ENCODE peak calls at places on chromosomes 4 and X, in five cellular contexts. M, U, G, O and S are unnamed samples.

GRCh38 chr4:109441858-109442480 is 8.4 kb downstream of the SEC24B start:
- DNase-seq in M (no peak), U (no peak), G (peak; percentile 46), O (peak; percentile 3), S (no peak)

GRCh38 chrX:109841869-109842579 is 109.0 kb upstream of the ACSL4 start:
- DNase-seq in U (no peak), G (peak; percentile 29), M (no peak), O (no peak), S (no peak)

GRCh38 chr4:144715230-144715629 is 69.3 kb downstream of the HHIP start:
- DNase-seq in O (no peak), G (no peak), M (no peak), U (no peak), S (no peak)

GRCh38 chr4:183071222-183071621 is 27.8 kb upstream of the WWC2 start:
- DNase-seq in U (no peak), O (no peak), G (no peak), M (no peak), S (no peak)

GRCh38 chr4:184536881-184537248 is 62.5 kb upstream of the IRF2 start:
- DNase-seq in U (no peak), O (peak; percentile 2), M (no peak), G (no peak), S (no peak)

GRCh38 chrX:85052636-85053343 is 49.1 kb downstream of the APOOL start:
- DNase-seq in U (no peak), G (peak; percentile 68), O (peak; percentile 68), M (no peak), S (no peak)

GRCh38 chr4:5220028-5220427 is 168.7 kb downstream of the STK32B start:
- DNase-seq in O (peak; percentile 41), M (no peak), G (peak; percentile 22), U (peak; percentile 70), S (no peak)

GRCh38 chr4:79626102-79626501 is 218.1 kb upstream of the GK2 start:
- DNase-seq in U (no peak), G (no peak), M (no peak), O (no peak), S (no peak)

DNA sequence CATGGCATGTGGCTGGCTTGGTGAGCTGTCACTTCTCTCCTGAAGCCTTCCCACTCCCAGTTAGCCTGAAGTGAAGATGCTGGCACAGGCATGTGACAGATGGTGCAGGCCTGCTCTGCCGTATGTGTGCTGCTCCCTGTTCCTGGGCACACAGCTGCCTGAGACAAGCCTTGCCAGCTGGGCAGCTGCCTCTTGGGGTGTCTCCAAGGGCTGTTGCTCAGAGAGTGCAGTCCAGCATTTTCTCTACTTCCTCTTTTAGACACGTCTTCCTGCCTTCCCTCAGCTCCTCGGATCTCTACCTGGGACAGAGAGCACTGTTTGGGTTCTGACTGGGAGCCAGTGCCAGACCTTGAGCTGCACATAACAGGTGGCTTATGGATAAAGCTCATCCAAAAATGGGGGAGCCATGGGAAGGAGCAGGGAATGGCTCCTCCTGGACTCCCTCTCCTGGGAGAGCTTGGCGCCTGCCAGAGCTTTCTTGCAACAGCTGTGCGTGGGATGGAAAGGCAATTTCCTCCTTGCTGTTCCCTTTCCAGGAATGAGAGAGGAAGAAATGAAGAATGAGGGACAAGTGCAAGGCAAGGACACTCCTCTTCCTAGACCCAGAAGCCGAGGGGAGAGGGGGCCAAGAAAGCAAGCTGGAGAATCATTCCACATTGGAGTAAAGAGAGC is 132.9 kb downstream of the MSL3 start:
- DNase-seq in O (no peak), G (no peak), M (no peak), U (no peak), S (no peak)
- H3K4me3 ChIP-seq in O (no peak overlapping the region), G (no peak overlapping the region), M (no peak overlapping the region), U (no peak overlapping the region), S (no peak overlapping the region)

GRCh38 chr4:14719053-14719452 is 283.2 kb upstream of the CPEB2 start:
- DNase-seq in O (peak; percentile 78), M (no peak), U (no peak), G (peak; percentile 31), S (no peak)
- H3K4me1 ChIP-seq in O (peaks cover 18% of the 10 kb centered on the region), M (no peaks in the 10 kb centered on the region), U (no peaks in the 10 kb centered on the region), G (no peaks in the 10 kb centered on the region), S (no peaks in the 10 kb centered on the region)

GRCh38 chr4:152079543-152080293 is 318.9 kb upstream of the GATB start:
- DNase-seq in U (no peak), O (no peak), M (no peak), G (no peak), S (peak; percentile 64)
- H3K27ac ChIP-seq in U (no peak overlapping the region), O (no peak overlapping the region), M (no peak overlapping the region), G (no peak overlapping the region), S (peak overlapping the region; percentile 58)

DNA sequence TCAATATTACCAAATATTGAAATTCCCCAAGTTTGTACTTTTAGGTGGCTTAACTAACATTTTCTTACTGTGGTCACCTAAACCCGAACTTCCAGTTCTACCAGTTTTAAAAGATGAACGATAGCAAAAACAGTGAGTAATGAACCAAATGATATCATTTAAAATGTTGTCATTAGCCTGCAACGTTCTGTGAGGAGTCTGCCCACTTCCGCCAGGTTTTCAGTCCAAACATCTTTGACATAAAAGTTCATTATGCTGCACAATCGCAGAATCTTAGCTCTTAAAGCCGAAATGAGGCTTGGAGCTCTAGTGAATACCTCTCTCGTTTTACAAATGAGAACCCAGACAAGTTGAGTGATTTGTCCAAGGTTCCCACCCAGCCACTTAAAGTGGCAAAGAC is 762 bp downstream of the PIGA start:
- DNase-seq in M (peak; percentile 10), U (no peak), O (peak; percentile 75), G (peak; percentile 74), S (no peak)
- H3K4me3 ChIP-seq in M (peak overlapping the region; percentile 72), U (peak overlapping the region; percentile 59), O (peak overlapping the region; percentile 86), G (peak overlapping the region; percentile 37), S (peak overlapping the region; percentile 92)

DNA sequence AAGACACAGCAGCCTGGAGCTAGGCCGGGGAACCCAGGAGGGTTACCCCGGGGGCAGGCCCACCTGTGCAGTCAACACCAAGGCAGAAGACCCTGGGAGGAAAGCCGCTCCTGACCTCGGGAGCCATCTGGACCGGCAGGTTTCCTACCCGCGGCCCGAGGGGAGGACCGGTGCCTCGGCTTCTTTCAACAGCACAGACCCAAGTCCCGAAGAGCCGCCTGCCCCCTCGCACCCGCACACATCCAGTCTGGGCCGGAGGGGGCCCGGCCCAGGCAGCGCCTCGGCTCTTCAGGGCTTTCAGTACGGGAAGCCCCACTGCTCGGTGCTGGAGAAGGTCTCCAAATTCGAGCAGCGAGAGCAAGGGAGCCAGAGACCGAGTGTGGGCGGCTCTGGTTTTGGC is 157.8 kb downstream of the SOWAHB start:
- DNase-seq in O (no peak), U (no peak), M (no peak), G (no peak), S (no peak)
- H3K4me1 ChIP-seq in O (peaks cover 7% of the 10 kb centered on the region), U (peaks cover 11% of the 10 kb centered on the region), M (peaks cover 55% of the 10 kb centered on the region), G (peaks cover 10% of the 10 kb centered on the region), S (no peaks in the 10 kb centered on the region)